ENCODE peak calls at places on chromosomes 6 and 20, in nine cellular contexts. One of them, this sample, is unnamed. For H3K4me1, the result is how much of the 10 kb centered on the place peaks cover.

GRCh38 chr6:72461144-72461543 is 160.7 kb upstream of the KCNQ5 start:
- DNase-seq in uterus: no peak
- DNase-seq in suprapubic skin: no peak
- DNase-seq in heart right ventricle: no peak
- DNase-seq in A549: no peak
- DNase-seq in left lung: no peak
- DNase-seq in Caco-2: no peak
- DNase-seq in heart left ventricle: no peak
- DNase-seq in esophagus muscularis mucosa: no peak
- DNase-seq in this sample: no peak

GRCh38 chr6:154969796-154970195 is 25.3 kb upstream of the TIAM2 start:
- DNase-seq in uterus: no peak
- DNase-seq in suprapubic skin: no peak
- DNase-seq in heart right ventricle: no peak
- DNase-seq in A549: no peak
- DNase-seq in left lung: no peak
- DNase-seq in Caco-2: no peak
- DNase-seq in heart left ventricle: no peak
- DNase-seq in esophagus muscularis mucosa: no peak
- DNase-seq in this sample: no peak

GRCh38 chr6:84065718-84066290 is 32.2 kb downstream of the MRAP2 start:
- DNase-seq in uterus: no peak
- DNase-seq in suprapubic skin: no peak
- DNase-seq in heart right ventricle: no peak
- DNase-seq in A549: no peak
- DNase-seq in left lung: no peak
- DNase-seq in Caco-2: no peak
- DNase-seq in heart left ventricle: no peak
- DNase-seq in esophagus muscularis mucosa: peak
- DNase-seq in this sample: no peak

GRCh38 chr6:15308445-15309213 is 62.8 kb downstream of the JARID2 start:
- DNase-seq in uterus: no peak
- DNase-seq in suprapubic skin: no peak
- DNase-seq in heart right ventricle: no peak
- DNase-seq in A549: no peak
- DNase-seq in left lung: no peak
- DNase-seq in Caco-2: no peak
- DNase-seq in heart left ventricle: no peak
- DNase-seq in esophagus muscularis mucosa: no peak
- DNase-seq in this sample: no peak

GRCh38 chr6:89310929-89311328 is 4.2 kb downstream of the GABRR2 start:
- DNase-seq in uterus: no peak
- DNase-seq in suprapubic skin: no peak
- DNase-seq in heart right ventricle: no peak
- DNase-seq in A549: no peak
- DNase-seq in left lung: no peak
- DNase-seq in Caco-2: no peak
- DNase-seq in heart left ventricle: no peak
- DNase-seq in esophagus muscularis mucosa: no peak
- DNase-seq in this sample: no peak

GRCh38 chr6:136471372-136471771 is 78.8 kb downstream of the MAP7 start:
- DNase-seq in uterus: no peak
- DNase-seq in suprapubic skin: no peak
- DNase-seq in heart right ventricle: no peak
- DNase-seq in A549: no peak
- DNase-seq in left lung: no peak
- DNase-seq in Caco-2: no peak
- DNase-seq in heart left ventricle: no peak
- DNase-seq in esophagus muscularis mucosa: no peak
- DNase-seq in this sample: no peak

GRCh38 chr6:125200986-125201385 is 47.4 kb downstream of the TPD52L1 start:
- DNase-seq in uterus: no peak
- DNase-seq in suprapubic skin: no peak
- DNase-seq in heart right ventricle: no peak
- DNase-seq in A549: no peak
- DNase-seq in left lung: no peak
- DNase-seq in Caco-2: no peak
- DNase-seq in heart left ventricle: no peak
- DNase-seq in esophagus muscularis mucosa: no peak
- DNase-seq in this sample: no peak

GRCh38 chr20:11035211-11035610 is 361.4 kb upstream of the JAG1 start:
- DNase-seq in uterus: no peak
- DNase-seq in suprapubic skin: no peak
- DNase-seq in heart right ventricle: no peak
- DNase-seq in A549: no peak
- DNase-seq in left lung: no peak
- DNase-seq in Caco-2: no peak
- DNase-seq in heart left ventricle: no peak
- DNase-seq in esophagus muscularis mucosa: no peak
- DNase-seq in this sample: peak

GRCh38 chr20:63325554-63326313 is 32.7 kb downstream of the COL20A1 start:
- DNase-seq in uterus: no peak
- DNase-seq in suprapubic skin: no peak
- DNase-seq in heart right ventricle: no peak
- DNase-seq in A549: no peak
- DNase-seq in left lung: peak
- DNase-seq in Caco-2: no peak
- DNase-seq in heart left ventricle: peak
- DNase-seq in esophagus muscularis mucosa: no peak
- DNase-seq in this sample: peak

GRCh38 chr6:92522589-92522988 is 896.8 kb downstream of the EPHA7 start:
- DNase-seq in uterus: no peak
- DNase-seq in suprapubic skin: no peak
- DNase-seq in heart right ventricle: no peak
- DNase-seq in A549: no peak
- DNase-seq in left lung: no peak
- DNase-seq in Caco-2: no peak
- DNase-seq in heart left ventricle: no peak
- DNase-seq in esophagus muscularis mucosa: no peak
- DNase-seq in this sample: no peak

GRCh38 chr20:5222919-5223634 is 93.7 kb downstream of the PROKR2 start:
- DNase-seq in uterus: no peak
- DNase-seq in suprapubic skin: no peak
- DNase-seq in heart right ventricle: peak
- DNase-seq in A549: peak
- DNase-seq in left lung: no peak
- DNase-seq in Caco-2: peak
- DNase-seq in heart left ventricle: peak
- DNase-seq in esophagus muscularis mucosa: no peak
- DNase-seq in this sample: peak

GRCh38 chr6:38554700-38555413 is 84.9 kb downstream of the BTBD9 start:
- DNase-seq in uterus: no peak
- DNase-seq in suprapubic skin: no peak
- DNase-seq in heart right ventricle: no peak
- DNase-seq in A549: no peak
- DNase-seq in left lung: no peak
- DNase-seq in Caco-2: no peak
- DNase-seq in heart left ventricle: no peak
- DNase-seq in esophagus muscularis mucosa: no peak
- DNase-seq in this sample: no peak

GRCh38 chr6:79801362-79801761 is 146.0 kb downstream of the ELOVL4 start:
- DNase-seq in uterus: no peak
- DNase-seq in suprapubic skin: no peak
- DNase-seq in heart right ventricle: no peak
- DNase-seq in A549: no peak
- DNase-seq in left lung: no peak
- DNase-seq in Caco-2: no peak
- DNase-seq in heart left ventricle: no peak
- DNase-seq in esophagus muscularis mucosa: peak
- DNase-seq in this sample: no peak

DNA sequence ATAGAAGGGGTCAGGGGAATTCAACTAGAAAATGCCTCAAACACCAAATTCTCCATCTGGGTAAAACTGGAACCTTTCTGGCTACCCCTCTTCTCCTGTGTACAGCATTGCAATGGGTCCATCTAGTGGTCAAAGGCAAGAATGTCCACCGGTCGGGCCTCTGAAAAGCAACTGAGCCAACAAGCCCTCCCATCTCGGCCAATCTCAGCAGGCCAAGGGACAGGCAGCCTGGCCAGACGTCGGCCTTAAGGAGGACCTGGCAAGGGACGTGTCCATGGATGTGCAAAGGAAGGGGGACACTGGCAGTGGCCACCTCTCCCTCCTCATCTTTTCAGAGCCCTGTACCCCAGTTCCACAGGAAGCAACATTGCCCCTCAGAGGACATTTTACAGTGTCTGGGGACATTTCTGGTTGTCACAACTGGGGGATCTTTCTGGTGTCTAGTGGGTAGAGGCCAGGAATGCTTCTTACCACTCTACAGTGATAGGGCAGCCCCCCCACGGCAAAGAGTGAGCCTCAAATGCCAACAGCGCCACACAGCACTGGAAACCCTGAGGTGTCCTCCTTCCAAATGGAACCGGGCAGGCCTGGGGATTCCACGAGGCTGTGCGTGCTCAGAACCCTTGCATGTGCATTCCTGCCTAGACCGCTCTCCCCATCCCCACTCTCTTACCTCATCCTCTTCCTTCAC is 99.8 kb upstream of the FOXA2 start:
- DNase-seq in uterus: peak
- DNase-seq in suprapubic skin: no peak
- DNase-seq in heart right ventricle: peak
- DNase-seq in A549: peak
- DNase-seq in left lung: no peak
- DNase-seq in Caco-2: peak
- DNase-seq in heart left ventricle: peak
- DNase-seq in esophagus muscularis mucosa: peak
- DNase-seq in this sample: peak
- H3K4me1 ChIP-seq in uterus: under half
- H3K4me1 ChIP-seq in suprapubic skin: under half
- H3K4me1 ChIP-seq in heart right ventricle: under half
- H3K4me1 ChIP-seq in A549: under half
- H3K4me1 ChIP-seq in left lung: under half
- H3K4me1 ChIP-seq in Caco-2: under half
- H3K4me1 ChIP-seq in heart left ventricle: under half
- H3K4me1 ChIP-seq in esophagus muscularis mucosa: under half
- H3K4me1 ChIP-seq in this sample: under half

GRCh38 chr20:57308451-57309410 is 20.9 kb upstream of the SPO11 start:
- DNase-seq in uterus: no peak
- DNase-seq in suprapubic skin: peak
- DNase-seq in heart right ventricle: no peak
- DNase-seq in A549: no peak
- DNase-seq in left lung: no peak
- DNase-seq in Caco-2: peak
- DNase-seq in heart left ventricle: no peak
- DNase-seq in esophagus muscularis mucosa: no peak
- DNase-seq in this sample: peak

GRCh38 chr20:57312138-57312537 is 17.5 kb upstream of the SPO11 start:
- DNase-seq in uterus: no peak
- DNase-seq in suprapubic skin: no peak
- DNase-seq in heart right ventricle: no peak
- DNase-seq in A549: no peak
- DNase-seq in left lung: no peak
- DNase-seq in Caco-2: no peak
- DNase-seq in heart left ventricle: no peak
- DNase-seq in esophagus muscularis mucosa: no peak
- DNase-seq in this sample: no peak

GRCh38 chr20:57309544-57310115 is 20.0 kb upstream of the SPO11 start:
- DNase-seq in uterus: no peak
- DNase-seq in suprapubic skin: peak
- DNase-seq in heart right ventricle: no peak
- DNase-seq in A549: no peak
- DNase-seq in left lung: no peak
- DNase-seq in Caco-2: no peak
- DNase-seq in heart left ventricle: no peak
- DNase-seq in esophagus muscularis mucosa: no peak
- DNase-seq in this sample: no peak

GRCh38 chr20:57313230-57313629 is 16.4 kb upstream of the SPO11 start:
- DNase-seq in uterus: no peak
- DNase-seq in suprapubic skin: no peak
- DNase-seq in heart right ventricle: no peak
- DNase-seq in A549: no peak
- DNase-seq in left lung: no peak
- DNase-seq in Caco-2: no peak
- DNase-seq in heart left ventricle: no peak
- DNase-seq in esophagus muscularis mucosa: no peak
- DNase-seq in this sample: no peak

GRCh38 chr20:57310821-57311514 is 18.6 kb upstream of the SPO11 start:
- DNase-seq in uterus: no peak
- DNase-seq in suprapubic skin: no peak
- DNase-seq in heart right ventricle: no peak
- DNase-seq in A549: no peak
- DNase-seq in left lung: no peak
- DNase-seq in Caco-2: no peak
- DNase-seq in heart left ventricle: no peak
- DNase-seq in esophagus muscularis mucosa: no peak
- DNase-seq in this sample: no peak
- H3K4me1 ChIP-seq in uterus: under half
- H3K4me1 ChIP-seq in suprapubic skin: under half
- H3K4me1 ChIP-seq in heart right ventricle: under half
- H3K4me1 ChIP-seq in A549: under half
- H3K4me1 ChIP-seq in left lung: under half
- H3K4me1 ChIP-seq in Caco-2: half or more
- H3K4me1 ChIP-seq in heart left ventricle: under half
- H3K4me1 ChIP-seq in esophagus muscularis mucosa: under half
- H3K4me1 ChIP-seq in this sample: under half

GRCh38 chr6:10406556-10406955 is 8.3 kb downstream of the TFAP2A start:
- DNase-seq in uterus: no peak
- DNase-seq in suprapubic skin: no peak
- DNase-seq in heart right ventricle: no peak
- DNase-seq in A549: no peak
- DNase-seq in left lung: no peak
- DNase-seq in Caco-2: no peak
- DNase-seq in heart left ventricle: no peak
- DNase-seq in esophagus muscularis mucosa: no peak
- DNase-seq in this sample: no peak
- H3K4me1 ChIP-seq in uterus: under half
- H3K4me1 ChIP-seq in suprapubic skin: half or more
- H3K4me1 ChIP-seq in heart right ventricle: under half
- H3K4me1 ChIP-seq in A549: under half
- H3K4me1 ChIP-seq in left lung: under half
- H3K4me1 ChIP-seq in Caco-2: under half
- H3K4me1 ChIP-seq in heart left ventricle: under half
- H3K4me1 ChIP-seq in esophagus muscularis mucosa: under half
- H3K4me1 ChIP-seq in this sample: under half

DNA sequence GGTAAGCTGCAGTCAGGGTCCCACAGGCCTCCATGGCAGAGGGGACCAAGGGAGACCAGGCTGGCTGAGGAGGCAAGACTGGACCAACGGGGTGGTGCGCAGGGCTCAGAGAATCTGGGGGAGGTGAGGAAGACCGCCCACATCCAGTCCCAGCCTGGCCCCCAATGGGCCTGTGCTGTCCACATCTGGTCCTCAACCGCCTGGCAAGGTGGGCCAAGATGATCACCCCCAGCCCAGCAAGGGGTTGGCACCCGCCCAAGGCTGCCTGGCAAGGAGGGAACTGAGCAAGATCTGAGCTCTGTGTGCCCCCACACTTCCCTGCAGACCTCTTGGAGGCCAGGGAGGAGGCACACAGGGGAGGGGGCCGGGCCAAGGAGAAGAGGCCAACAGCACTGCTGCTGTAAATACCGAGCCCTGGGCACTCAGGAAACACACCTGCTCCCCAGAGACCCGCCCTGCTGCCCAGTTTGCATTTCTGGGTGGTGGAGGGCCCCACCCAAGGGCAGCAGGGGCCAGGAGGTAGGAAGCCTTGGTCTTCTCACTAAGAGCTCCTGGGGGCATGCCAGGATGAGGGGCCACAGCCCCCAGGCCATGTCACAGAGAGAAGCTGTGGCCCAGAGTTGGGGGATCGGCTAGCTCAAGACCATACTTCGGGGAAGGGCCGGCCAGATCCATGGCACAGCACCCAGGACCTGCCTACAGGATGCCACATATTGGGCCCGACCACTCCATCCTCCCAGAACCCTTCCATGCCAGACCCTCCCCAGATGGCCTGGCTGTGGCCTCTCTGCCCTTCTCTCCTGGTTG is 109.6 kb downstream of the ASXL1 start:
- DNase-seq in uterus: no peak
- DNase-seq in suprapubic skin: no peak
- DNase-seq in heart right ventricle: no peak
- DNase-seq in A549: no peak
- DNase-seq in left lung: peak
- DNase-seq in Caco-2: no peak
- DNase-seq in heart left ventricle: no peak
- DNase-seq in esophagus muscularis mucosa: no peak
- DNase-seq in this sample: no peak
- H3K4me1 ChIP-seq in uterus: under half
- H3K4me1 ChIP-seq in suprapubic skin: under half
- H3K4me1 ChIP-seq in heart right ventricle: half or more
- H3K4me1 ChIP-seq in A549: half or more
- H3K4me1 ChIP-seq in left lung: under half
- H3K4me1 ChIP-seq in Caco-2: under half
- H3K4me1 ChIP-seq in heart left ventricle: half or more
- H3K4me1 ChIP-seq in esophagus muscularis mucosa: half or more
- H3K4me1 ChIP-seq in this sample: under half